ENCODE peak calls at places on chromosome 15, in six cellular contexts. R is HFF-Myc, P is kidney, H is transverse colon, S is IMR-90, D is A673. Y is an unnamed sample.

GRCh38 chr15:97692317-97693015 is 268.0 kb upstream of the ARRDC4 start:
- DNase-seq in R (no peak), P (no peak), H (no peak), S (no peak), D (peak; percentile 58), Y (no peak)

GRCh38 chr15:75143738-75144334 is 57.8 kb upstream of the C15orf39 start:
- DNase-seq in R (no peak), P (no peak), H (no peak), S (no peak), D (no peak), Y (no peak)

GRCh38 chr15:32818758-32819405 is 101.1 kb downstream of the GREM1 start:
- DNase-seq in R (no peak), P (no peak), H (no peak), S (peak; percentile 86), D (peak; percentile 69), Y (no peak)

GRCh38 chr15:32861741-32862140 is 143.9 kb downstream of the GREM1 start:
- DNase-seq in R (no peak), P (peak; percentile 86), H (peak; percentile 22), S (peak; percentile 73), D (peak; percentile 48), Y (peak; percentile 62)

GRCh38 chr15:98996169-98996568 is 11.4 kb downstream of the PGPEP1L start:
- DNase-seq in R (no peak), P (no peak), H (no peak), S (no peak), D (no peak), Y (peak; percentile 72)

GRCh38 chr15:101500865-101501551 is 11.5 kb upstream of the PCSK6 start:
- DNase-seq in R (no peak), P (no peak), H (no peak), S (no peak), D (no peak), Y (no peak)

GRCh38 chr15:101201411-101202174 is 50.3 kb downstream of the CHSY1 start:
- DNase-seq in R (peak; percentile 92), P (peak; percentile 96), H (peak; percentile 67), S (peak; percentile 99), D (peak; percentile 95), Y (no peak)

GRCh38 chr15:96947830-96948229 is 617.3 kb downstream of the NR2F2 start:
- DNase-seq in R (no peak), P (no peak), H (no peak), S (no peak), D (peak; percentile 71), Y (no peak)

GRCh38 chr15:25795712-25796111 is 67.4 kb downstream of the ATP10A start:
- DNase-seq in R (no peak), P (no peak), H (no peak), S (no peak), D (no peak), Y (no peak)

GRCh38 chr15:70062321-70062956 is 35.3 kb downstream of the TLE3 start:
- DNase-seq in R (peak; percentile 91), P (peak; percentile 92), H (peak; percentile 84), S (peak; percentile 90), D (peak; percentile 94), Y (no peak)

GRCh38 chr15:74315626-74316025 is 51.8 kb downstream of the CYP11A1 start:
- DNase-seq in R (no peak), P (no peak), H (peak; percentile 19), S (no peak), D (no peak), Y (peak; percentile 86)

GRCh38 chr15:78767331-78767951 is 43.8 kb downstream of the ADAMTS7 start:
- DNase-seq in R (no peak), P (peak; percentile 57), H (peak; percentile 4), S (no peak), D (no peak), Y (no peak)

GRCh38 chr15:34354286-34354685 is 11.2 kb downstream of the NUTM1 start:
- DNase-seq in R (no peak), P (no peak), H (no peak), S (no peak), D (no peak), Y (no peak)

GRCh38 chr15:51229907-51230328 is 108.5 kb downstream of the CYP19A1 start:
- DNase-seq in R (peak; percentile 24), P (no peak), H (no peak), S (peak; percentile 27), D (peak; percentile 51), Y (peak; percentile 43)

GRCh38 chr15:81789403-81789802 is 256.4 kb downstream of the MEX3B start:
- DNase-seq in R (no peak), P (no peak), H (no peak), S (no peak), D (no peak), Y (no peak)

GRCh38 chr15:65904301-65904700 is 35.0 kb downstream of the RAB11A start:
- DNase-seq in R (no peak), P (no peak), H (no peak), S (peak; percentile 7), D (no peak), Y (no peak)

GRCh38 chr15:79372428-79372827 is 59.7 kb upstream of the MINAR1 start:
- DNase-seq in R (no peak), P (no peak), H (no peak), S (no peak), D (no peak), Y (no peak)

GRCh38 chr15:68482246-68482645 is 50.3 kb upstream of the ITGA11 start:
- DNase-seq in R (no peak), P (no peak), H (no peak), S (no peak), D (no peak), Y (no peak)

GRCh38 chr15:77033729-77034619 is 36.9 kb downstream of the TSPAN3 start:
- DNase-seq in R (no peak), P (peak; percentile 58), H (peak; percentile 8), S (no peak), D (no peak), Y (no peak)

GRCh38 chr15:85872125-85872524 is 77.4 kb upstream of the KLHL25 start:
- DNase-seq in R (no peak), P (no peak), H (no peak), S (no peak), D (no peak), Y (no peak)

GRCh38 chr15:61275901-61276300 is 46.8 kb upstream of the RORA start:
- DNase-seq in R (no peak), P (no peak), H (no peak), S (no peak), D (peak; percentile 4), Y (no peak)

GRCh38 chr15:67762610-67763368 is 62.5 kb upstream of the SKOR1 start:
- DNase-seq in R (peak; percentile 43), P (no peak), H (no peak), S (peak; percentile 34), D (no peak), Y (peak; percentile 88)

GRCh38 chr15:73346735-73347312 is 21.9 kb downstream of the HCN4 start:
- DNase-seq in R (peak; percentile 5), P (no peak), H (peak; percentile 65), S (peak; percentile 20), D (peak; percentile 49), Y (peak; percentile 68)

GRCh38 chr15:67740376-67740775 is 84.9 kb upstream of the SKOR1 start:
- DNase-seq in R (no peak), P (no peak), H (no peak), S (no peak), D (no peak), Y (no peak)

GRCh38 chr15:100913961-100914360 is 5.2 kb upstream of the LRRK1 start:
- DNase-seq in R (no peak), P (peak; percentile 67), H (no peak), S (no peak), D (no peak), Y (no peak)

GRCh38 chr15:75420698-75421097 is 30.8 kb downstream of the SIN3A start:
- DNase-seq in R (no peak), P (no peak), H (no peak), S (peak; percentile 62), D (no peak), Y (no peak)

GRCh38 chr15:92091155-92091734 is 237.7 kb downstream of the SLCO3A1 start:
- DNase-seq in R (no peak), P (no peak), H (peak; percentile 57), S (peak; percentile 11), D (peak; percentile 31), Y (peak; percentile 24)

GRCh38 chr15:64841258-64842098 is at the start of gene PLEKHO2:
- DNase-seq in R (peak; percentile 77), P (peak; percentile 100), H (peak; percentile 95), S (peak; percentile 92), D (peak; percentile 97), Y (peak; percentile 95)

GRCh38 chr15:64837502-64837901 is 4.2 kb upstream of the PLEKHO2 start:
- DNase-seq in R (no peak), P (no peak), H (no peak), S (no peak), D (no peak), Y (peak; percentile 35)

GRCh38 chr15:64833690-64834089 is 8.0 kb upstream of the PLEKHO2 start:
- DNase-seq in R (no peak), P (no peak), H (no peak), S (no peak), D (no peak), Y (no peak)

DNA sequence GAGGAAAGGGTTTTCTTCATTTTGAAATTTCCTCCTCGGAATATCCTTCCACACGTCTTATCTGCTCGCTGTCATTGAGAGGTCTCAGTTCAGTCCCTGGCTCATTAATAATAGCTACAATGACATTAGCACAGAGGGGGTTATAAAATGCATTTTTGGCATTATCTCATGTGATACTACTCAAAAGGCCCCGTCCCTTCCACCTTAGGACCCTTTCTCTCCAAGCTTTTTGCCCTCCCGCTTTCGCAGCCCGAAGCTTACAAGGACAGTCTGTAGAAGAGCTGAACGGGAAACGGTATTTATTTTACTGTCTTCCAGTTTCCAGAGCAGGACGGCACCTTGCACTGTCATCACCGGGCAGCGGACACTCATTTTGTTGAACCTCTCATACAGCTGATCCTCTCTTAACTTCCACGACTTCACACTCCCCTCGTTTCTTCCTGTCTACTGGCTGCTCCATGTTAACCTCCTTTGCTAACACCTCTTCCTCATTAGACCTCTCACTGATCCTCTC is 5.6 kb upstream of the PLEKHO2 start:
- DNase-seq in R (no peak), P (no peak), H (no peak), S (no peak), D (no peak), Y (no peak)
- H3K4me3 ChIP-seq in R (no peak overlapping the region), P (peak overlapping the region; percentile 30), H (no peak overlapping the region), S (peak overlapping the region; percentile 6), D (peak overlapping the region; percentile 29), Y (no peak overlapping the region)

GRCh38 chr15:29471306-29471705 is 201.7 kb upstream of the NSMCE3 start:
- DNase-seq in R (no peak), P (no peak), H (no peak), S (no peak), D (no peak), Y (no peak)
- TF ChIP-seq CTCF in R (no peak), P (no peak), H (no peak), S (no peak), D (no peak), Y (no peak)

GRCh38 chr15:58064119-58065010 is 1.1 kb downstream of the ALDH1A2 start:
- DNase-seq in R (no peak), P (no peak), H (no peak), S (no peak), D (no peak), Y (no peak)
- H3K4me3 ChIP-seq in R (no peak overlapping the region), P (peak overlapping the region; percentile 36), H (no peak overlapping the region), S (no peak overlapping the region), D (no peak overlapping the region), Y (no peak overlapping the region)

DNA sequence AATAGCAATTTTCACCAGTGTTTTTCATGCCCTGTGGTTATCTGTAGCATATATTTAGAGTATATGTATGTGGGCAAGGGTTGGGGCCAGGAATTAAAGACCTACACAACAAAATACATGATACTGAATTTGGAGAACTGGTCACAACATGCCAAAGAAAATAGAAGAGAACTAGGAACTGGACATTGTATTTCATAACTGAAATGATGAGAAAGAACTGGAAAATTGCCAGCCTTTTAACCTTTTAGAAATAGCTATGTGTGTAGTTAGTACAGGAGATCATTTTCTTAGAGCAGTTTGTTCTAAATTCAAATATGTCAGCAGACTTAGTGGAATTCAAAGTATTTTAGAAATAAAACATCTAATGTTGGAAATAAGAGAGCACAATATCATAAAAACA is 227.1 kb upstream of the CGNL1 start:
- DNase-seq in R (no peak), P (no peak), H (no peak), S (peak; percentile 51), D (no peak), Y (no peak)
- TF ChIP-seq CTCF in R (no peak), P (no peak), H (no peak), S (no peak), D (no peak), Y (no peak)

Y was measured in GM12865.